ENCODE peak calls at places on chromosomes 2 and 18, in five cellular contexts. N is MM.1S, D is RWPE1, W is heart right ventricle, J is PC-9. I is an unnamed sample.

GRCh38 chr2:25374827-25375226 is 33.1 kb upstream of the DNMT3A start:
- DNase-seq in N (no peak), D (no peak), W (no peak), J (no peak), I (no peak)

GRCh38 chr18:73270919-73271318 is 403.1 kb upstream of the NETO1 start:
- DNase-seq in N (no peak), D (no peak), W (no peak), J (no peak), I (no peak)

GRCh38 chr2:117470311-117471095 is 344.0 kb upstream of the DDX18 start:
- DNase-seq in N (peak; percentile 64), D (peak; percentile 4), W (peak; percentile 6), J (no peak), I (no peak)

GRCh38 chr2:69217333-69218080 is 169.5 kb downstream of the GFPT1 start:
- DNase-seq in N (no peak), D (no peak), W (no peak), J (no peak), I (no peak)

GRCh38 chr2:138187221-138187620 is 222.9 kb downstream of the HNMT start:
- DNase-seq in N (no peak), D (no peak), W (no peak), J (no peak), I (no peak)

GRCh38 chr2:209121691-209122090 is 302.2 kb upstream of the MAP2 start:
- DNase-seq in N (no peak), D (no peak), W (no peak), J (no peak), I (no peak)

GRCh38 chr2:778680-779350 is 101.6 kb upstream of the TMEM18 start:
- DNase-seq in N (no peak), D (no peak), W (no peak), J (no peak), I (no peak)

GRCh38 chr2:235083822-235084221 is 132.0 kb downstream of the SH3BP4 start:
- DNase-seq in N (no peak), D (no peak), W (no peak), J (no peak), I (no peak)

GRCh38 chr2:38533757-38534545 is 68.8 kb downstream of the HNRNPLL start:
- DNase-seq in N (no peak), D (no peak), W (no peak), J (no peak), I (no peak)

GRCh38 chr18:2096581-2096980 is 474.7 kb downstream of the METTL4 start:
- DNase-seq in N (no peak), D (no peak), W (no peak), J (no peak), I (no peak)

GRCh38 chr18:33424266-33424946 is 16.1 kb downstream of the CCDC178 start:
- DNase-seq in N (no peak), D (no peak), W (no peak), J (no peak), I (no peak)

GRCh38 chr2:142495141-142495540 is 364.3 kb upstream of the LRP1B start:
- DNase-seq in N (peak; percentile 61), D (no peak), W (no peak), J (no peak), I (no peak)

DNA sequence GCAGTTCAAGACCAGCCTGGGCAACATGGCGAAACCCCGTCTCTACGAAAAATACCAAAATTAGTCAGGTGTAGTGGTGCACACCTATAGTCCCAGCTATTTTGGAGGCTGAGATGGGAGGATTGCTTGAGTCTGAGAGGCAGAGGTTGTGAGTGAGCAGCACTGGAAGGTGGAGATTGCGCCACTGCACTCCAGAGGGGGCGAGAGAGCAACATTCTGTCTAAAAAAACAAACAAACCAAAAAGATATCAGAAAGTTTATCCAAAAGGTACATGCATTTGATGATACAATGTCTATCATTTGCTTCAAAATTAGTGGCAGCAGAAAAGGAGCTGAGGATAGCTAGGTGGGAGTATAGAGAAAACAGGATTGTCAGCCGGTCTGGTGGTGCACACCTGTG is 39.8 kb upstream of the CABLES1 start:
- DNase-seq in N (no peak), D (no peak), W (no peak), J (no peak), I (no peak)
- TF ChIP-seq CTCF in N (peak; percentile 13), D (no peak), W (no peak), J (no peak), I (peak; percentile 19)

DNA sequence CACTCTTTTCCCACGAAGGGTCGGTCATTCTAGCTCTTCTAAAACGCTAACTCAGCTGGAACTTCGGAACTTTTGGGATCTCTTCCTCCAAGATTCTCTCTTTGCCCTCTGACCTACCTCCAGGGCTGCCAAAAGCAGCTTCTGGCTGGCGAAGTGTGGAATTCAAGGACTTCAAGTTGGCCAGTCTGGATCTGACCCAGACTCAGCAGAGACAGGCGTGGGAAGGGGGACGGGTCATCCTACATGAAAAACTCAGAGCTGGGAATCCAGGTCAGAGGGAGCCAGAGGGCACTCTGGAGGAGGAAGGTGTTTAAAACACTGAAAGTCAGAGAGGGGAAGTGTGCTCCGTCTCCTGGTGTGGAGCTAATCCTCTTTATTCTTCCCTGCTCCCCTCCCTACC is 305.6 kb upstream of the HDAC4 start:
- DNase-seq in N (no peak), D (no peak), W (no peak), J (no peak), I (no peak)
- H3K27ac ChIP-seq in N (no peak overlapping the region), D (peak overlapping the region; percentile 57), W (no peak overlapping the region), J (no peak overlapping the region), I (no peak overlapping the region)

GRCh38 chr2:196808281-196808680 is 874 bp downstream of the C2orf66 start:
- DNase-seq in N (peak; percentile 10), D (no peak), W (no peak), J (no peak), I (no peak)
- TF ChIP-seq CTCF in N (peak; percentile 16), D (no peak), W (no peak), J (no peak), I (no peak)

DNA sequence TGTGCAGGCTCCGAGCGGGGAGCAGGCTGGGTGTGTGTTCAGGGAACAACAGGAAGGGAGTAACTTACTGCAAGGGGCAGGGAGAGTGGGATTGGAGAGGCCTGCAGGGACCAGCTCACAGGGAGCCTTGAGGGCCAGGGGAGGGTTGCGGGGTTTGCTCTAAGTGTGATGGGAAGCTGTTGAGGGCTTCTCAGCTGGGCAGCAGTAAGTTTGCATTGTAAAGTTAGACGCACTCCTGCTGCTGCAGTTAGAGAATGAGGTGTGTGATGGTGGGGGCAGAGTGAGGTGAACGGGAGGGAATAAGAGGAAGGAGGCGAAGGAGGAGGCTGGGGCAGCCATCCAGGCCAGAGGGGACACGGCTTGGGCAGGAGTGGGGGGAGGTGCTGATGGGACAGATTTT is 53.4 kb downstream of the BOLA3 start:
- DNase-seq in N (no peak), D (no peak), W (no peak), J (no peak), I (no peak)
- H3K27ac ChIP-seq in N (no peak overlapping the region), D (no peak overlapping the region), W (no peak overlapping the region), J (no peak overlapping the region), I (no peak overlapping the region)

GRCh38 chr2:201665420-201666158 is 22.3 kb upstream of the TMEM237 start:
- DNase-seq in N (no peak), D (no peak), W (no peak), J (no peak), I (no peak)
- TF ChIP-seq CTCF in N (peak; percentile 22), D (peak; percentile 47), W (no peak), J (no peak), I (no peak)